ENCODE peak calls at places on chromosomes 7 and 10, in five cellular contexts. N is AG09309, G is PC-9, Z is mammary epithelial cell, B is AG09319. W is an unnamed sample.

GRCh38 chr10:133195096-133195495 is 34.9 kb upstream of the UTF1 start:
- DNase-seq in N (no peak), G (no peak), Z (no peak), B (no peak), W (no peak)

GRCh38 chr7:155988421-155988820 is 176.2 kb upstream of the SHH start:
- DNase-seq in N (no peak), G (no peak), Z (no peak), B (no peak), W (no peak)

GRCh38 chr10:69411476-69411875 is 5.2 kb downstream of the TACR2 start:
- DNase-seq in N (no peak), G (no peak), Z (no peak), B (no peak), W (no peak)

GRCh38 chr7:33128990-33129805 is at the start of gene BBS9:
- DNase-seq in N (peak; percentile 70), G (peak; percentile 92), Z (peak; percentile 95), B (peak; percentile 86), W (peak; percentile 89)

GRCh38 chr10:58209669-58210068 is 58.0 kb downstream of the IPMK start:
- DNase-seq in N (no peak), G (no peak), Z (no peak), B (no peak), W (no peak)

GRCh38 chr10:113585949-113586348 is 33.1 kb downstream of the HABP2 start:
- DNase-seq in N (no peak), G (no peak), Z (peak; percentile 34), B (no peak), W (no peak)

GRCh38 chr7:69775231-69775771 is 177.0 kb downstream of the AUTS2 start:
- DNase-seq in N (no peak), G (peak; percentile 42), Z (no peak), B (no peak), W (no peak)

GRCh38 chr10:10644317-10645111 is 373.2 kb upstream of the CELF2 start:
- DNase-seq in N (no peak), G (no peak), Z (no peak), B (no peak), W (no peak)

GRCh38 chr10:70575874-70576802 is 26.4 kb downstream of the PRF1 start:
- DNase-seq in N (no peak), G (peak; percentile 72), Z (peak; percentile 80), B (no peak), W (no peak)

GRCh38 chr10:121698902-121699301 is 100.7 kb upstream of the FGFR2 start:
- DNase-seq in N (no peak), G (no peak), Z (no peak), B (no peak), W (no peak)

GRCh38 chr10:76555271-76555670 is 1082.3 kb downstream of the KCNMA1 start:
- DNase-seq in N (no peak), G (no peak), Z (no peak), B (no peak), W (no peak)

GRCh38 chr7:50346548-50347497 is 42.3 kb downstream of the IKZF1 start:
- DNase-seq in N (no peak), G (no peak), Z (peak; percentile 40), B (no peak), W (no peak)

GRCh38 chr10:43070121-43071085 is 6.5 kb upstream of the RET start:
- DNase-seq in N (no peak), G (no peak), Z (no peak), B (no peak), W (no peak)

GRCh38 chr7:73983437-73984164 is 44.4 kb upstream of the ELN start:
- DNase-seq in N (no peak), G (no peak), Z (no peak), B (no peak), W (no peak)

GRCh38 chr7:64630496-64630895 is 35.4 kb upstream of the ZNF107 start:
- DNase-seq in N (no peak), G (no peak), Z (no peak), B (no peak), W (no peak)

GRCh38 chr7:83693281-83693680 is 44.3 kb upstream of the SEMA3E start:
- DNase-seq in N (no peak), G (no peak), Z (no peak), B (no peak), W (no peak)

GRCh38 chr7:105638942-105639495 is 57.7 kb upstream of the EFCAB10 start:
- DNase-seq in N (no peak), G (peak; percentile 61), Z (no peak), B (no peak), W (peak; percentile 37)

GRCh38 chr7:131157530-131158243 is 170.0 kb upstream of the MKLN1 start:
- DNase-seq in N (peak; percentile 62), G (no peak), Z (no peak), B (no peak), W (no peak)

GRCh38 chr7:44087914-44088838 is 5.8 kb upstream of the POLM start:
- DNase-seq in N (peak; percentile 94), G (no peak), Z (no peak), B (peak; percentile 92), W (no peak)

GRCh38 chr7:36474283-36475010 is 84.8 kb downstream of the ANLN start:
- DNase-seq in N (peak; percentile 7), G (no peak), Z (no peak), B (no peak), W (no peak)

GRCh38 chr7:116395125-116395791 is 104.3 kb upstream of the CAV2 start:
- DNase-seq in N (peak; percentile 52), G (peak; percentile 90), Z (peak; percentile 93), B (peak; percentile 37), W (no peak)

GRCh38 chr7:46786221-46786951 is 795.5 kb downstream of the TNS3 start:
- DNase-seq in N (peak; percentile 74), G (peak; percentile 95), Z (peak; percentile 88), B (peak; percentile 42), W (no peak)

GRCh38 chr7:22823142-22823497 is 471 bp upstream of the TOMM7 start:
- DNase-seq in N (no peak), G (no peak), Z (no peak), B (no peak), W (no peak)

GRCh38 chr7:44638611-44639557 is 32.5 kb downstream of the OGDH start:
- DNase-seq in N (no peak), G (peak; percentile 90), Z (peak; percentile 89), B (peak; percentile 24), W (no peak)

GRCh38 chr7:105782391-105783063 is 93.9 kb downstream of the ATXN7L1 start:
- DNase-seq in N (peak; percentile 58), G (no peak), Z (peak; percentile 91), B (peak; percentile 46), W (no peak)

GRCh38 chr10:99730026-99730425 is 1.9 kb downstream of the COX15 start:
- DNase-seq in N (no peak), G (no peak), Z (peak; percentile 68), B (no peak), W (no peak)

GRCh38 chr7:117715784-117716445 is 157.3 kb downstream of the CTTNBP2 start:
- DNase-seq in N (peak; percentile 14), G (peak; percentile 55), Z (peak; percentile 37), B (peak; percentile 32), W (peak; percentile 35)

GRCh38 chr10:98309366-98310355 is 41.7 kb upstream of the LOXL4 start:
- DNase-seq in N (peak; percentile 61), G (peak; percentile 29), Z (peak; percentile 50), B (peak; percentile 67), W (peak; percentile 70)

GRCh38 chr7:107446988-107447387 is 22.9 kb upstream of the GPR22 start:
- DNase-seq in N (no peak), G (no peak), Z (peak; percentile 71), B (no peak), W (no peak)

GRCh38 chr10:73110345-73110849 is at the start of gene NUDT13:
- DNase-seq in N (no peak), G (peak; percentile 54), Z (peak; percentile 83), B (no peak), W (peak; percentile 41)

GRCh38 chr10:132730566-132730953 is 55.4 kb downstream of the NKX6-2 start:
- DNase-seq in N (no peak), G (no peak), Z (no peak), B (no peak), W (no peak)

GRCh38 chr7:157667731-157668130 is 330.9 kb downstream of the DNAJB6 start:
- DNase-seq in N (no peak), G (no peak), Z (no peak), B (no peak), W (no peak)

GRCh38 chr10:101227765-101228681 is 1.2 kb downstream of the LBX1 start:
- DNase-seq in N (no peak), G (no peak), Z (peak; percentile 34), B (no peak), W (no peak)

GRCh38 chr10:97169911-97170693 is 15.7 kb downstream of the SLIT1 start:
- DNase-seq in N (no peak), G (peak; percentile 36), Z (no peak), B (no peak), W (no peak)

GRCh38 chr10:79158402-79159097 is 89.8 kb downstream of the ZMIZ1 start:
- DNase-seq in N (no peak), G (no peak), Z (no peak), B (no peak), W (no peak)

DNA sequence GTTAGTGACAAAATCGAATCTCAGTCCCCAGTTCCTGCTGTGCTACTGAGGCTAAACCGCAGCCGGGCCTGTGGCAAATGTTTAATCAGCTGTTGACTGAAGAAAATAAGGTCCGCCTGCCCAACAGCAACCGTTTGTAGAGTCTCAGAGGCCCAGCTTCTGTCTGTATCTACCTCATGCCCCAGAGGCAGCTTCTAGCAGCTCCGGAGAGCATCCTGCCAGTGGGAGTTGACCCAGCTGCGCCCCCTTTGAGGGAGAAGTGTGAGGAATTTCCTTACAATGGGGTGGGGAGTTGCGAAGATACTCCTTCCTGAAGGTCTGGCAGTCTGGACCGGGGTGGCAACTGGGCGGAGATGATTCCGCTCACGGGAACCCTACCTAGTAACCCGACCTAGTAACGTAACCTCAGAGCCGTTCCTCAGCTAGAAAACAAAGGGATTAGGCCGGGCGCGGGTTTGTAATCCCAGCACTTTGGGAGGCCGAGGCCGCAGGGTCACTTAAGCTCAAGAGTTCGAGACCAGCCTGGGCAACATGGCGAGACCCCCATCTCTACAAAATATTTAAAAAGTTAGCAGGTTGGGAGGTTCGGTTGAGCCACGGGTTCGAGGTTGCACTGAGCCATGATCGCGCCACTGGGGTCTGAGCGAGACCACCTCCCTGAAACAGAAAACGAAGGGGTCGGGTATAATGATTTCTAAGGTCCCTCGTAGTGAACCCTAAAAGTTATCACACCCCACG is 846 bp upstream of the ZNF775 start:
- DNase-seq in N (no peak), G (peak; percentile 77), Z (no peak), B (no peak), W (peak; percentile 55)
- TF ChIP-seq CTCF in N (peak; percentile 21), G (no peak), Z (no peak), B (peak; percentile 27), W (peak; percentile 31)

DNA sequence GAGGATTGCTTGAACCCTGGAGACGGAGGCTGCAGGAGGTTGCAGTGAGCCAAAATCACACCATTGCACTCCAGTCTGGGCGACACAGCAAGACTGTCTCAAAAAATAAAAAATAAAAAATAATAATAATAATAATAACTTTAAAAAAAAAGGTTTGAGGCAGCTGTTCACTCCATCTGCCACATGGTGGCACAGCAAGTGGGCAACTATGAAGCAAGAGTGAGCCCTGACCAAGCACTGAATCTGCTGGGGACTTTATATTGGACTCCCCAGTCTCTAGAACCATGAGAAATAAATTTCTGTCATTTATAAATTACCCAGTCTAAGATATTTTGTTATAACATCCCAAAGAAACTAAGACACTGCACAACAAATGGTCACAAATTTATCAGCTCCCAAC is 14.6 kb upstream of the BRI3 start:
- DNase-seq in N (no peak), G (no peak), Z (no peak), B (no peak), W (no peak)
- TF ChIP-seq CTCF in N (peak; percentile 60), G (peak; percentile 57), Z (peak; percentile 47), B (peak; percentile 53), W (peak; percentile 48)

GRCh38 chr10:86960003-86960862 is 1.8 kb downstream of the SNCG start:
- DNase-seq in N (no peak), G (peak; percentile 69), Z (peak; percentile 49), B (no peak), W (peak; percentile 48)
- TF ChIP-seq CTCF in N (peak; percentile 95), G (peak; percentile 94), Z (peak; percentile 100), B (peak; percentile 98), W (peak; percentile 81)

GRCh38 chr7:30396379-30396778 is 82.2 kb downstream of the NOD1 start:
- DNase-seq in N (no peak), G (no peak), Z (no peak), B (no peak), W (no peak)
- TF ChIP-seq CTCF in N (no peak), G (peak; percentile 39), Z (no peak), B (peak; percentile 13), W (no peak)

W was measured in neural crest cell.